ENCODE peak calls at places on chromosomes 13 and 19, in seven cellular contexts. A, P, J, K, R, I and N are unnamed samples.

GRCh38 chr13:103140001-103140671 is 73.9 kb upstream of the SLC10A2 start:
- DNase-seq in A (peak; percentile 12), R (peak; percentile 10), J (peak; percentile 16), I (peak; percentile 52), K (no peak), P (peak; percentile 1), N (peak; percentile 28)

GRCh38 chr13:96780105-96780504 is 214.2 kb downstream of the OXGR1 start:
- DNase-seq in R (no peak), I (no peak), J (no peak), A (no peak), P (no peak), K (no peak), N (no peak)

GRCh38 chr13:85896516-85897450 is 97.6 kb upstream of the SLITRK6 start:
- DNase-seq in R (peak; percentile 21), I (no peak), A (no peak), P (no peak), K (no peak), J (no peak), N (no peak)

GRCh38 chr13:59771272-59771671 is 392.5 kb downstream of the DIAPH3 start:
- DNase-seq in A (peak; percentile 4), K (no peak), R (peak; percentile 43), P (peak; percentile 11), I (no peak), J (no peak), N (no peak)

GRCh38 chr19:58498316-58499020 is 13.3 kb downstream of the SLC27A5 start:
- DNase-seq in P (peak; percentile 21), K (no peak), A (no peak), I (no peak), R (no peak), J (no peak), N (no peak)

GRCh38 chr19:32691291-32691951 is at the start of gene NUDT19:
- DNase-seq in J (peak; percentile 75), K (no peak), P (peak; percentile 90), A (peak; percentile 78), I (peak; percentile 62), R (peak; percentile 93), N (no peak)

GRCh38 chr13:60369242-60369641 is 27.8 kb upstream of the TDRD3 start:
- DNase-seq in I (no peak), P (no peak), J (no peak), R (peak; percentile 3), A (no peak), K (no peak), N (no peak)

GRCh38 chr13:68636784-68637183 is 1406.6 kb upstream of the PCDH9 start:
- DNase-seq in R (peak; percentile 18), K (no peak), J (no peak), P (no peak), I (no peak), A (no peak), N (no peak)

GRCh38 chr19:41939861-41940442 is 11.7 kb upstream of the ERFL start:
- DNase-seq in R (peak; percentile 87), P (peak; percentile 73), J (no peak), A (no peak), I (no peak), K (no peak), N (no peak)

GRCh38 chr19:13398780-13399726 is 107.2 kb downstream of the CACNA1A start:
- DNase-seq in P (peak; percentile 62), R (no peak), I (no peak), J (peak; percentile 80), A (no peak), K (no peak), N (no peak)

GRCh38 chr19:3868770-3869456 is at the start of gene ZFR2:
- DNase-seq in R (peak; percentile 86), I (no peak), P (peak; percentile 36), K (no peak), J (peak; percentile 36), A (no peak), N (peak; percentile 89)

GRCh38 chr13:59356607-59357006 is 807.1 kb downstream of the DIAPH3 start:
- DNase-seq in K (no peak), R (no peak), I (no peak), P (peak; percentile 18), J (no peak), A (no peak), N (no peak)

DNA sequence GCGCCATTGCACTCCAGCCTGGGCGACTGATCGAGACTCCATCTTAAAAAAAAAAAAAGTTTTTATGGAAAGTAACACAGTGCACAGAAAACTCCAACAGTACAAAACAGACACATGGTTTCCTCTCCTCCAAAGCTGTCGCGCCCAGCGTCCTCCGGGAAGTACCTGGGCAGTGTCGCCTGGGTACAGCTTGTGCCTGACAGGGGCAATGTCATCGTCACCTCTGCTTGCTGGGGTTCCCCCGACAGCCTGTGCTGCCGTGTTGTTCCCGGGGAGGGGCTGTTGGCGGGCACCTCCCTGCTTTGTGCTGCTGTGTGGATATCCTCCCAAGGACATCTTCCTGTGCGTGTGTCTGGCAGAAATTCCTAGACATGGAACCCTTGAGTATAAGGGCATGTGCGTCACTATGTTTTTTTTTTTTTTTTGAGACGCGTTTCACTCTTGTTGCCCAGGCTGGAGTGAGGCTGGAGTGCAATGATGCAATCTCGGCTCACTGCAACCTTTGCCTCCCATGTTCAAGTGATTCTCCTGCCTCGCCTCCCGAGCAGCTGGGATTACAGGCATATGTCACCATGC is 2.4 kb upstream of the F2RL3 start:
- DNase-seq in R (no peak), A (peak; percentile 52), J (no peak), I (no peak), K (no peak), P (peak; percentile 35), N (no peak)
- H3K4me1 ChIP-seq in R (no peaks in the 10 kb centered on the region), A (peaks cover 25% of the 10 kb centered on the region), J (no peaks in the 10 kb centered on the region), I (peaks cover 19% of the 10 kb centered on the region), K (no peaks in the 10 kb centered on the region), P (peaks cover 30% of the 10 kb centered on the region), N (peaks cover 9% of the 10 kb centered on the region)

DNA sequence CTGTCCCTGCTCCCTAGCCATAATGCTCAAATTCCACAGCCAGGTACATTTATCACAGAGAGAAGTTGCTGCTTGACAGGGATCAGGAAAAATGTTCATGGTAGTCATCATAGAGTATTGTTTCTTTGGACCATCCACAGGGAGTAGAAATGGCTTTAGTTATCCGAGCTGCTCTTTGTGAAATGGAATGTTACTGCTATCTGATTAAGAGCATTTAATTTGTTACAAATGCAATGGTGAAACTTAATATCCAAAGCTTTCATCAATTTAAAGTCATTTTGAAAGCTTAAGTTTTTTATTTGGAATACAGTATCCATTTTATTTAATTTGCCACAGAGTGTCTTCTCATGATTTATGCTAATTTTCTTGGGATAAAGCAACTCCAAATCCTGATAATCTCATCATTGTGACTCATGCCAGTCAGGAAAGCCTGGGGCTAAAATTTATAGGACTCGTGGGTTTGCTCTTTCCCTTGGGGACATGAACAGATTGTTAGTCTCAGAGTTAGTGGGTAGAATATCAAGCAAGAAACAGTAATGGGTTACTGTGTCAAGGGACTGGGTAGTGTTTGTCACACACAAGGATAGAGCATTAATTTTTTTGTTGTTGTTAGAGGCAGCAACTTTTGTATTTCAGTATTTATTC is 59.8 kb downstream of the SCEL start:
- DNase-seq in R (no peak), K (no peak), J (no peak), I (no peak), P (no peak), A (no peak), N (no peak)
- TF ChIP-seq YY1 in R (no peak), K (no peak), J (no peak), I (no peak), P (no peak), A (no peak), N (no peak)

DNA sequence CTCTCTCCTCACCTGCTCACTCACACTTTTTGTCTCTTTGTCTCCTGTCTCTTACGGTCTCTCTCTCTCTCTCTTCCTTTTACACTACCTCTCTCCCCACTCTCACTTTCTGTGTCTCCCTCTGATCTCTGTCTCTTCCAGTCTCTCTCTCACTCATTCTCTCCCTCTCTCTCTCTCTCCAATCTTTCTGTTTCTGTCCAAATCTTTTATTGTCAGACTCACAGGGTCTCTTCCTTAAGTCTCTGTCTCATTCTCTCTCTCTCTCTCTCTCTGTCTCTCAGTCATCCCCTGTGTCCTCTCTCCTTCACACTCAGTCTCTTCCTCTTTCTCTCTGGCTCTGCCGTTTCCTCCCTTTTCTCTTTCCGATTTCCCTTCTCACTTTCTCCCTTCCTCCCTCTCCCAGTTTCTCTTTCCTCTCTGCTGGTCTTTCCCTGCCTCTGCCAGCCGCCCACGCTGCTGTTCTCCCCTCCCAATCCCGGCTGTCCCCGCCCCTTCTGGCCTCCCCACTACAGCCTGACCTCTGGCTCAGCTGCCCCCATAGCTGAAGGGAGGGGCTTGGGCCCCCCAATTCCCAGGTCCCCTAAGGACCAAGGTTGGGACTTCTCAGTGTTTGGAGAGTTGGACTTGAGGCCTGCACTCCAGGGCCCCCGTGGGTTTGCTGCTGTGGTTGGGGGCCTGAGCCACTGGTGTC is at the start of gene PLEKHA4:
- DNase-seq in A (no peak), I (no peak), J (no peak), P (peak; percentile 63), R (peak; percentile 63), K (no peak), N (no peak)
- H3K4me1 ChIP-seq in A (peaks cover 27% of the 10 kb centered on the region), I (peaks cover 33% of the 10 kb centered on the region), J (peaks cover 46% of the 10 kb centered on the region), P (peaks cover 28% of the 10 kb centered on the region), R (peaks cover 3% of the 10 kb centered on the region), K (peaks cover 11% of the 10 kb centered on the region), N (peaks cover 4% of the 10 kb centered on the region)

DNA sequence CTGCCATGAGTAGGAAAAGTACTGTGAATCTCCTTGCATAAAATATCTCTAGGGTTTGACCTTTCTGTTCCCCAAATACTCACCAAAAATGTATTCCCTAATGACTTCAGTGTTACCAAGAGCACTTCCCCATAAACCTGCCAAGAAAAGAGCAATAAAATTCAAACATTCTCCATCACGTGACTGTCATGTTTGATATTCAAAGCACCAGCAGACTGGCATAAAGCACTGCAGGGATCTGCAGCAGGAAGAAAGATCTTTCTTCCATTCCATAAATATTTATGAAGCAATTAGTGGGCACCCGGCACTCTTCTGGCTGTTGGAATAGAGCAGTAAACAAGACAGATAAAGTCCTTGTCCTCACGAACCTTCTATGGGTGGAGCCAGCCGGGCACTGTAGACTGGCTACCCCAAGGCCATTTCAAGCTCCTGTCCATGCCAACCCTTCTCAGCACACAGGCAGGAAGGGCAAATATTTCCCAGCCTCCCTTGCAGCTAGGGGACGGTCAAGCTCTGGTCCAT is 20.3 kb downstream of the PLA2G4C start:
- DNase-seq in I (no peak), P (no peak), K (no peak), J (no peak), A (no peak), R (no peak), N (no peak)
- TF ChIP-seq YY1 in I (no peak), P (no peak), K (no peak), J (no peak), A (no peak), R (no peak), N (no peak)

GRCh38 chr13:98475521-98475920 is 101.4 kb downstream of the STK24 start:
- DNase-seq in J (no peak), K (no peak), I (no peak), A (no peak), R (peak; percentile 56), P (peak; percentile 26), N (no peak)
- H3K4me1 ChIP-seq in J (peaks cover 48% of the 10 kb centered on the region), K (peaks cover 15% of the 10 kb centered on the region), I (peaks cover 34% of the 10 kb centered on the region), A (peaks cover 61% of the 10 kb centered on the region), R (peaks cover 8% of the 10 kb centered on the region), P (peaks cover 34% of the 10 kb centered on the region), N (peaks cover 10% of the 10 kb centered on the region)